ENCODE peak calls at places on chromosomes 12 and 14, in five cellular contexts. One of them, this sample, is unnamed.

GRCh38 chr12:89369166-89369565 is 16.9 kb upstream of the DUSP6 start:
- DNase-seq in RWPE2: no peak
- DNase-seq in prostate gland: no peak
- DNase-seq in AG04450: no peak
- DNase-seq in astrocyte: peak; percentile 45
- DNase-seq in this sample: no peak

GRCh38 chr12:14367097-14367661 is 1.7 kb downstream of the ATF7IP start:
- DNase-seq in RWPE2: no peak
- DNase-seq in prostate gland: no peak
- DNase-seq in AG04450: no peak
- DNase-seq in astrocyte: peak; percentile 55
- DNase-seq in this sample: no peak

GRCh38 chr14:90500665-90501370 is 104.0 kb downstream of the CALM1 start:
- DNase-seq in RWPE2: no peak
- DNase-seq in prostate gland: no peak
- DNase-seq in AG04450: no peak
- DNase-seq in astrocyte: no peak
- DNase-seq in this sample: no peak

GRCh38 chr12:104585448-104586055 is 128.8 kb downstream of the CHST11 start:
- DNase-seq in RWPE2: no peak
- DNase-seq in prostate gland: no peak
- DNase-seq in AG04450: no peak
- DNase-seq in astrocyte: no peak
- DNase-seq in this sample: no peak

GRCh38 chr12:87025976-87026375 is 769.8 kb upstream of the MGAT4C start:
- DNase-seq in RWPE2: no peak
- DNase-seq in prostate gland: no peak
- DNase-seq in AG04450: no peak
- DNase-seq in astrocyte: peak; percentile 44
- DNase-seq in this sample: no peak

GRCh38 chr12:115044073-115044472 is 360.1 kb upstream of the TBX3 start:
- DNase-seq in RWPE2: no peak
- DNase-seq in prostate gland: no peak
- DNase-seq in AG04450: no peak
- DNase-seq in astrocyte: no peak
- DNase-seq in this sample: no peak

GRCh38 chr12:131703161-131703560 is 7.7 kb upstream of the SFSWAP start:
- DNase-seq in RWPE2: no peak
- DNase-seq in prostate gland: no peak
- DNase-seq in AG04450: no peak
- DNase-seq in astrocyte: no peak
- DNase-seq in this sample: no peak

GRCh38 chr14:101600891-101601602 is 39.8 kb downstream of the DIO3 start:
- DNase-seq in RWPE2: peak; percentile 62
- DNase-seq in prostate gland: no peak
- DNase-seq in AG04450: no peak
- DNase-seq in astrocyte: no peak
- DNase-seq in this sample: no peak

GRCh38 chr12:21852251-21852650 is 77.7 kb upstream of the KCNJ8 start:
- DNase-seq in RWPE2: no peak
- DNase-seq in prostate gland: no peak
- DNase-seq in AG04450: no peak
- DNase-seq in astrocyte: peak; percentile 54
- DNase-seq in this sample: no peak

GRCh38 chr14:88821378-88821777 is 3.1 kb upstream of the TTC8 start:
- DNase-seq in RWPE2: no peak
- DNase-seq in prostate gland: no peak
- DNase-seq in AG04450: no peak
- DNase-seq in astrocyte: no peak
- DNase-seq in this sample: no peak

GRCh38 chr14:74582910-74583581 is 29.0 kb downstream of the LTBP2 start:
- DNase-seq in RWPE2: no peak
- DNase-seq in prostate gland: no peak
- DNase-seq in AG04450: no peak
- DNase-seq in astrocyte: no peak
- DNase-seq in this sample: no peak

GRCh38 chr12:53295891-53296219 is 513 bp downstream of the PFDN5 start:
- DNase-seq in RWPE2: no peak
- DNase-seq in prostate gland: no peak
- DNase-seq in AG04450: no peak
- DNase-seq in astrocyte: no peak
- DNase-seq in this sample: no peak

GRCh38 chr14:22314183-22314820 is 274.7 kb downstream of the DAD1 start:
- DNase-seq in RWPE2: no peak
- DNase-seq in prostate gland: peak; percentile 14
- DNase-seq in AG04450: no peak
- DNase-seq in astrocyte: peak; percentile 30
- DNase-seq in this sample: no peak

GRCh38 chr14:100348253-100348729 is 25.2 kb downstream of the SLC25A47 start:
- DNase-seq in RWPE2: no peak
- DNase-seq in prostate gland: no peak
- DNase-seq in AG04450: no peak
- DNase-seq in astrocyte: no peak
- DNase-seq in this sample: no peak

GRCh38 chr14:85528080-85528881 is 1.7 kb upstream of the FLRT2 start:
- DNase-seq in RWPE2: no peak
- DNase-seq in prostate gland: peak; percentile 34
- DNase-seq in AG04450: no peak
- DNase-seq in astrocyte: peak; percentile 85
- DNase-seq in this sample: peak; percentile 59

GRCh38 chr14:28141662-28142061 is 624.9 kb upstream of the FOXG1 start:
- DNase-seq in RWPE2: no peak
- DNase-seq in prostate gland: no peak
- DNase-seq in AG04450: no peak
- DNase-seq in astrocyte: no peak
- DNase-seq in this sample: no peak

GRCh38 chr14:74585406-74586335 is 26.4 kb downstream of the LTBP2 start:
- DNase-seq in RWPE2: peak; percentile 71
- DNase-seq in prostate gland: no peak
- DNase-seq in AG04450: no peak
- DNase-seq in astrocyte: no peak
- DNase-seq in this sample: no peak

GRCh38 chr12:6333029-6333428 is 8.8 kb downstream of the TNFRSF1A start:
- DNase-seq in RWPE2: no peak
- DNase-seq in prostate gland: no peak
- DNase-seq in AG04450: no peak
- DNase-seq in astrocyte: no peak
- DNase-seq in this sample: no peak

GRCh38 chr14:54106802-54107377 is 150.3 kb upstream of the BMP4 start:
- DNase-seq in RWPE2: no peak
- DNase-seq in prostate gland: no peak
- DNase-seq in AG04450: no peak
- DNase-seq in astrocyte: peak; percentile 40
- DNase-seq in this sample: no peak

GRCh38 chr12:49762468-49762847 is 21.1 kb downstream of the TMBIM6 start:
- DNase-seq in RWPE2: no peak
- DNase-seq in prostate gland: no peak
- DNase-seq in AG04450: no peak
- DNase-seq in astrocyte: no peak
- DNase-seq in this sample: no peak

GRCh38 chr14:54537651-54538050 is 27.9 kb downstream of the CGRRF1 start:
- DNase-seq in RWPE2: no peak
- DNase-seq in prostate gland: no peak
- DNase-seq in AG04450: no peak
- DNase-seq in astrocyte: no peak
- DNase-seq in this sample: no peak

GRCh38 chr12:122984612-122985358 is 4.3 kb downstream of the ARL6IP4 start:
- DNase-seq in RWPE2: no peak
- DNase-seq in prostate gland: no peak
- DNase-seq in AG04450: no peak
- DNase-seq in astrocyte: no peak
- DNase-seq in this sample: no peak

GRCh38 chr14:100423421-100424010 is 100.4 kb downstream of the SLC25A47 start:
- DNase-seq in RWPE2: no peak
- DNase-seq in prostate gland: no peak
- DNase-seq in AG04450: no peak
- DNase-seq in astrocyte: no peak
- DNase-seq in this sample: no peak

GRCh38 chr14:61668267-61668666 is 27.0 kb upstream of the HIF1A start:
- DNase-seq in RWPE2: no peak
- DNase-seq in prostate gland: no peak
- DNase-seq in AG04450: no peak
- DNase-seq in astrocyte: no peak
- DNase-seq in this sample: no peak

GRCh38 chr14:71733210-71733883 is 198.9 kb upstream of the RGS6 start:
- DNase-seq in RWPE2: no peak
- DNase-seq in prostate gland: no peak
- DNase-seq in AG04450: no peak
- DNase-seq in astrocyte: peak; percentile 74
- DNase-seq in this sample: peak; percentile 17
- TF ChIP-seq CTCF in RWPE2: no peak
- TF ChIP-seq CTCF in prostate gland: no peak
- TF ChIP-seq CTCF in AG04450: no peak
- TF ChIP-seq CTCF in astrocyte: no peak
- TF ChIP-seq CTCF in this sample: no peak

DNA sequence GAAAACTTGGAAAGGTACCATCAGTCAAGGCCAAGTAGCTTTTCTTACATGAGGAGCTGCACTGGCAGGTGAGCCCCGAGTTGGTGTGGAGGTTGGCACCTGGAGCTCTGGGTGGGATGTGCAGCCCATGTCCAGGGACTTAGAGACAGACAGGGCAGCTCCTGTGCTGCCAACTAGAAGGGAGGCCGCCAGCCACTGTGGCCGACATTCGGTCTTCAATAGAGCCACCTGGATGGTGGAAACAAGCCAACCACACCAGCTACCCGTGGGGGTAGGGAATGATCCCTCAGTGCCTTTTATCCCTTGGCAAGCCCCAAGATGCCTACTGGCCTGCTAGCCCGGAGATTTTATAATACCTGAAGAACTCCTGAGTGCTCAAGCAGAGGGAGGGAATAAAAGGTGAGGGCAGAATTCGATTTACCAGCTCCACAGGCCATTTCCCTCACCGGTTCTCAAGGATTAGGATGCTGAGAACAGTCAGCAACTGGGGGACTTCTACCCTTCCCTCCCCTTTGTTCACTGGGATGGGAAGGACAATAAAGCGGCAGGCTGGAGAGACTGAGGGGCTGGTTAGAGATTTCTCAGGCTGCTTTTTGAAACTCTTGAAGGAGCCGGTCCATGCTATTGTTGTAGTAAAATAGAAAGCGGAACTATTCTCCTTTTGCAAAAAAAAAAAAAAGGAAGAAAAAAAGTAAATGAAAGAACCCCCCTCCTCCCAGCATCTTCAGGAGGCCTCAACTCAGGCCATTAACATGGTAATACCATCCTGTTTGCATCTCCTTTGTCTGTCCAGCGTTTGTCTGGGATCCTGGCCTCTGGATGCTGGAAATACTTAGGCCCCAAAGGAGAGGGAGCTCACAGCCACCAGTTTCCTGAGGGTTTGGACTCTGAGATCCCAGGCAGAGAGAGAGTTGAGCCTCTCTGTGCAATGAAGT is 321.6 kb downstream of the ZFP36L1 start:
- DNase-seq in RWPE2: no peak
- DNase-seq in prostate gland: no peak
- DNase-seq in AG04450: no peak
- DNase-seq in astrocyte: no peak
- DNase-seq in this sample: no peak
- H3K4me3 ChIP-seq in RWPE2: no peak overlapping the region
- H3K4me3 ChIP-seq in prostate gland: no peak overlapping the region
- H3K4me3 ChIP-seq in AG04450: no peak overlapping the region
- H3K4me3 ChIP-seq in astrocyte: no peak overlapping the region
- H3K4me3 ChIP-seq in this sample: no peak overlapping the region

GRCh38 chr14:95677168-95677835 is 8.9 kb upstream of the TCL1B start:
- DNase-seq in RWPE2: no peak
- DNase-seq in prostate gland: no peak
- DNase-seq in AG04450: no peak
- DNase-seq in astrocyte: no peak
- DNase-seq in this sample: no peak

GRCh38 chr14:95679995-95680735 is 6.1 kb upstream of the TCL1B start:
- DNase-seq in RWPE2: no peak
- DNase-seq in prostate gland: no peak
- DNase-seq in AG04450: no peak
- DNase-seq in astrocyte: no peak
- DNase-seq in this sample: no peak

GRCh38 chr14:95679148-95679547 is 7.1 kb upstream of the TCL1B start:
- DNase-seq in RWPE2: no peak
- DNase-seq in prostate gland: no peak
- DNase-seq in AG04450: no peak
- DNase-seq in astrocyte: no peak
- DNase-seq in this sample: no peak

GRCh38 chr14:95683793-95684192 is 2.4 kb upstream of the TCL1B start:
- DNase-seq in RWPE2: no peak
- DNase-seq in prostate gland: no peak
- DNase-seq in AG04450: no peak
- DNase-seq in astrocyte: no peak
- DNase-seq in this sample: no peak

DNA sequence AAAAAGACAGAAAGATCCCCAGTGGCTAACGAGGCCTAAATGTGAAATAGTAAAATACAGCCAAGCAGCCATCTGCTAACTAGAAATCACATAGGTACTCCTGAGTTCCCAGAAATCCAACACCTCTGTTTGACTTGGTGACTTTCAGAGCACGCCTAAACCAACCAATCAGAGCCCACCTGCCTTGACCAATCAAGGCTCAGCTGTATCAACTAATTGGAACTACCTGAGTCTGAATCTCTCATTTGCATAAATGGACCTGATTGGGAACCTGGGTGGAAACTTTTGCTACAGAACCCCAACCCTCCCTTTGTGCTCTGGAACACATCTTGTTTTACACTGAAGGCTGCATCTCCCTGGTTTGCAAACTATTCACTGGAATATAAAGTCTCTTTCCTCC is 5.1 kb upstream of the TCL1B start:
- DNase-seq in RWPE2: no peak
- DNase-seq in prostate gland: no peak
- DNase-seq in AG04450: no peak
- DNase-seq in astrocyte: no peak
- DNase-seq in this sample: no peak
- H3K27me3 ChIP-seq in RWPE2: peaks cover 10% of the 10 kb centered on the region
- H3K27me3 ChIP-seq in prostate gland: no peaks in the 10 kb centered on the region
- H3K27me3 ChIP-seq in AG04450: no peaks in the 10 kb centered on the region
- H3K27me3 ChIP-seq in astrocyte: no peaks in the 10 kb centered on the region
- H3K27me3 ChIP-seq in this sample: no peaks in the 10 kb centered on the region

GRCh38 chr14:97796511-97796910 is 999.3 kb downstream of the VRK1 start:
- DNase-seq in RWPE2: no peak
- DNase-seq in prostate gland: no peak
- DNase-seq in AG04450: no peak
- DNase-seq in astrocyte: no peak
- DNase-seq in this sample: no peak
- TF ChIP-seq CTCF in RWPE2: no peak
- TF ChIP-seq CTCF in prostate gland: no peak
- TF ChIP-seq CTCF in AG04450: no peak
- TF ChIP-seq CTCF in astrocyte: no peak
- TF ChIP-seq CTCF in this sample: no peak

DNA sequence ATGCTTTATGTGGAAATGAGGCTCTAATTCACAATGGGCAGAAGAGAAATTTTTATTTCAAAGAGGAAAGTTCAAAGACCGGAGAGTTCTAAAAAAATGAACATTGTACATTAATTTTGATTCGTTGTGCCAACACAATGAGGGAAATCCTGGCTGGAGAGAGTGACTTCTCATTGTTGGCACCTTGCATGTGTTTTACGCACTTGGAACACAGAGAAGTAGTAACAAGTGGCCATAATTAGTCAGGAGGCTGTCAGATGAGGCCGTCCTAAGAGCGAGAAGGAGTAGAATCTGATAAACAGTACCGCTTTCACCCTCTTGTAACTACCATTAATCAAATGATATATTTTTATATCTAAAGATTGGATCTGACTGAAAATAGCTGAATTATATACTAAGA is 6.9 kb downstream of the LMO3 start:
- DNase-seq in RWPE2: no peak
- DNase-seq in prostate gland: no peak
- DNase-seq in AG04450: no peak
- DNase-seq in astrocyte: no peak
- DNase-seq in this sample: no peak
- H3K4me3 ChIP-seq in RWPE2: no peak overlapping the region
- H3K4me3 ChIP-seq in prostate gland: no peak overlapping the region
- H3K4me3 ChIP-seq in AG04450: no peak overlapping the region
- H3K4me3 ChIP-seq in astrocyte: no peak overlapping the region
- H3K4me3 ChIP-seq in this sample: no peak overlapping the region

This sample was measured in BJ.